ENCODE peak calls at places on chromosomes 11 and 22, in four cellular contexts. D, A, V and N are unnamed samples.

GRCh38 chr22:30014244-30014643 is 66.0 kb upstream of the HORMAD2 start:
- DNase-seq in D (no peak), A (no peak), V (peak), N (no peak)

GRCh38 chr11:45410391-45411215 is 124.5 kb upstream of the SYT13 start:
- DNase-seq in D (no peak), A (no peak), V (no peak), N (no peak)

GRCh38 chr11:128916037-128916572 is 24.9 kb downstream of the KCNJ5 start:
- DNase-seq in D (no peak), A (no peak), V (no peak), N (no peak)

GRCh38 chr22:46897246-46897623 is 134.8 kb downstream of the TBC1D22A start:
- DNase-seq in D (no peak), A (no peak), V (no peak), N (no peak)

GRCh38 chr11:76380161-76380976 is 563 bp downstream of the THAP12 start:
- DNase-seq in D (peak), A (no peak), V (no peak), N (peak)

GRCh38 chr22:36778020-36778419 is 2.1 kb upstream of the IFT27 start:
- DNase-seq in D (no peak), A (no peak), V (no peak), N (no peak)

GRCh38 chr22:29195964-29196666 is 9.6 kb upstream of the EMID1 start:
- DNase-seq in D (no peak), A (no peak), V (no peak), N (no peak)

GRCh38 chr11:61972112-61972795 is 4.8 kb upstream of the FTH1 start:
- DNase-seq in D (no peak), A (peak), V (no peak), N (no peak)

GRCh38 chr11:66889974-66890373 is 33.1 kb downstream of the LRFN4 start:
- DNase-seq in D (no peak), A (peak), V (no peak), N (no peak)

GRCh38 chr11:86015699-86016098 is 53.2 kb downstream of the PICALM start:
- DNase-seq in D (no peak), A (no peak), V (no peak), N (no peak)